ENCODE peak calls at places on chromosomes 11 and 22, in four cellular contexts. B, J, X and R are unnamed samples.
A peak's percentile ranks its signal among the peaks of the same experiment; 100 is the strongest.

GRCh38 chr11:13928566-13929251 is 33.8 kb upstream of the SPON1 start:
- DNase-seq in B (no peak), J (no peak), X (no peak), R (no peak)

GRCh38 chr22:27802389-27803079 is 978 bp upstream of the MN1 start:
- DNase-seq in B (no peak), J (no peak), X (no peak), R (no peak)

GRCh38 chr11:12455938-12456337 is 78.6 kb downstream of the PARVA start:
- DNase-seq in B (no peak), J (no peak), X (no peak), R (no peak)

GRCh38 chr11:16987205-16987568 is 27.0 kb downstream of the PLEKHA7 start:
- DNase-seq in B (no peak), J (no peak), X (peak; percentile 63), R (no peak)

GRCh38 chr11:17972987-17973386 is 39.9 kb downstream of the SERGEF start:
- DNase-seq in B (peak; percentile 61), J (no peak), X (peak; percentile 51), R (peak; percentile 23)

GRCh38 chr11:2653930-2654739 is 45.7 kb downstream of the KCNQ1OT1 start:
- DNase-seq in B (peak; percentile 22), J (no peak), X (peak; percentile 4), R (no peak)

GRCh38 chr22:23769321-23769965 is 1.7 kb upstream of the CHCHD10 start:
- DNase-seq in B (no peak), J (no peak), X (no peak), R (no peak)

GRCh38 chr11:19816040-19816439 is 103.4 kb downstream of the NAV2 start:
- DNase-seq in B (no peak), J (no peak), X (no peak), R (no peak)

GRCh38 chr11:126485021-126485781 is 129.7 kb downstream of the ST3GAL4 start:
- DNase-seq in B (no peak), J (no peak), X (no peak), R (no peak)

GRCh38 chr11:10550503-10550902 is 9.5 kb upstream of the RNF141 start:
- DNase-seq in B (no peak), J (no peak), X (no peak), R (peak; percentile 34)

GRCh38 chr11:23564370-23564769 is 704.1 kb upstream of the CCDC179 start:
- DNase-seq in B (no peak), J (no peak), X (no peak), R (no peak)

GRCh38 chr11:2377511-2378443 is 667 bp downstream of the CD81 start:
- DNase-seq in B (peak; percentile 95), J (no peak), X (peak; percentile 82), R (no peak)

GRCh38 chr11:66475349-66476172 is 4.7 kb upstream of the DPP3 start:
- DNase-seq in B (no peak), J (no peak), X (no peak), R (no peak)

GRCh38 chr11:34926101-34926830 is 9.8 kb downstream of the PDHX start:
- DNase-seq in B (peak; percentile 34), J (no peak), X (no peak), R (peak; percentile 47)

GRCh38 chr22:46089426-46090041 is 60.8 kb upstream of the PPARA start:
- DNase-seq in B (no peak), J (no peak), X (no peak), R (no peak)

GRCh38 chr11:17550455-17551346 is 3.6 kb downstream of the OTOG start:
- DNase-seq in B (no peak), J (no peak), X (no peak), R (no peak)

GRCh38 chr11:131767421-131767820 is 397.0 kb downstream of the NTM start:
- DNase-seq in B (no peak), J (no peak), X (no peak), R (no peak)

GRCh38 chr11:120871924-120872323 is 152.0 kb upstream of the TBCEL start:
- DNase-seq in B (no peak), J (no peak), X (no peak), R (no peak)

GRCh38 chr11:65083834-65084597 is at the start of the genes CDCA5 and ZFPL1:
- DNase-seq in B (peak; percentile 99), J (peak; percentile 75), X (peak; percentile 97), R (peak; percentile 91)

GRCh38 chr22:45430871-45431270 is 17.4 kb downstream of the RIBC2 start:
- DNase-seq in B (peak; percentile 7), J (no peak), X (no peak), R (no peak)

GRCh38 chr22:32206774-32207758 is 2.2 kb upstream of the RFPL2 start:
- DNase-seq in B (peak; percentile 32), J (no peak), X (no peak), R (peak; percentile 41)

GRCh38 chr22:48424201-48424627 is 1403.5 kb downstream of the BRD1 start:
- DNase-seq in B (no peak), J (no peak), X (no peak), R (no peak)

GRCh38 chr11:62498492-62499286 is 47.9 kb downstream of the AHNAK start:
- DNase-seq in B (no peak), J (no peak), X (no peak), R (peak; percentile 56)

GRCh38 chr11:129048911-129049310 is 106.2 kb upstream of the TP53AIP1 start:
- DNase-seq in B (no peak), J (no peak), X (no peak), R (no peak)

GRCh38 chr11:46285173-46285572 is 7.7 kb downstream of the CREB3L1 start:
- DNase-seq in B (no peak), J (no peak), X (no peak), R (no peak)

GRCh38 chr22:48753752-48754517 is 1073.7 kb downstream of the BRD1 start:
- DNase-seq in B (no peak), J (no peak), X (no peak), R (no peak)

GRCh38 chr11:132427611-132428010 is 1057.2 kb downstream of the NTM start:
- DNase-seq in B (no peak), J (no peak), X (no peak), R (no peak)

GRCh38 chr11:27200779-27201453 is 160.3 kb downstream of the BBOX1 start:
- DNase-seq in B (no peak), J (no peak), X (no peak), R (no peak)

GRCh38 chr11:100356035-100356434 is 331.1 kb upstream of the ARHGAP42 start:
- DNase-seq in B (no peak), J (no peak), X (no peak), R (no peak)

GRCh38 chr11:94700631-94701030 is 67.5 kb upstream of the AMOTL1 start:
- DNase-seq in B (no peak), J (no peak), X (no peak), R (no peak)

GRCh38 chr11:71998649-71999310 is at the start of gene IL18BP:
- DNase-seq in B (no peak), J (peak; percentile 44), X (no peak), R (no peak)

GRCh38 chr22:20567371-20567847 is 60.0 kb downstream of the MED15 start:
- DNase-seq in B (no peak), J (no peak), X (no peak), R (no peak)

GRCh38 chr11:120208777-120209176 is 2.1 kb upstream of the OAF start:
- DNase-seq in B (no peak), J (no peak), X (no peak), R (peak; percentile 86)

GRCh38 chr11:134224710-134225662 is 515 bp downstream of the VPS26B start:
- DNase-seq in B (peak; percentile 66), J (no peak), X (peak; percentile 64), R (peak; percentile 14)
- TF ChIP-seq NFIC in B (no peak), J (no peak), X (no peak), R (no peak)

GRCh38 chr11:77468527-77468926 is 5.4 kb downstream of the PAK1 start:
- DNase-seq in B (no peak), J (no peak), X (no peak), R (no peak)

GRCh38 chr11:77470971-77471370 is 2.9 kb downstream of the PAK1 start:
- DNase-seq in B (no peak), J (no peak), X (no peak), R (no peak)

GRCh38 chr11:77467993-77468392 is 5.9 kb downstream of the PAK1 start:
- DNase-seq in B (no peak), J (no peak), X (no peak), R (no peak)

GRCh38 chr11:77470504-77470903 is 3.4 kb downstream of the PAK1 start:
- DNase-seq in B (no peak), J (no peak), X (no peak), R (no peak)

DNA sequence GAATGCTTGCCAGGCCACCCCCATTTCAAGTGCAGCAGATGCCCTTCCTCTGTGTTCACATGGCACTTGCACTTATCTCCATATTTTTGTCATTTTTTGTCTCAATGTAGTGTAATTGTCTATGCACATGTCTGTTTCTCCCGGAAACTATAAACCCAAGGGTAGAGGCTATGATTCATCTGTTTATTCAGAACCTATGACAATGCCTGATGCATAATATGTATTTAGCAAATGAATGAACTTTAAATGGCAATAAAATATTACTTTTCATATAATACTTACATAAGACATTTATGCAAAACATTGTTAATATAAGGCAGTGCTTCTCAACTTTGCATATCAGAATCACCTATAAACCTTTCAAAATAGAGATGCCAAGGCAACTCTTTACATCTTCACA is 6.7 kb downstream of the PAK1 start:
- DNase-seq in B (no peak), J (no peak), X (no peak), R (no peak)
- TF ChIP-seq NFIC in B (no peak), J (no peak), X (no peak), R (no peak)

GRCh38 chr11:77883775-77884174 is 62.8 kb downstream of the AAMDC start:
- DNase-seq in B (no peak), J (no peak), X (no peak), R (no peak)

GRCh38 chr11:77882396-77882795 is 61.5 kb downstream of the AAMDC start:
- DNase-seq in B (no peak), J (no peak), X (no peak), R (no peak)

GRCh38 chr11:77874206-77874605 is 53.3 kb downstream of the AAMDC start:
- DNase-seq in B (no peak), J (no peak), X (no peak), R (no peak)

GRCh38 chr11:77876045-77876444 is 55.1 kb downstream of the AAMDC start:
- DNase-seq in B (no peak), J (no peak), X (no peak), R (no peak)

DNA sequence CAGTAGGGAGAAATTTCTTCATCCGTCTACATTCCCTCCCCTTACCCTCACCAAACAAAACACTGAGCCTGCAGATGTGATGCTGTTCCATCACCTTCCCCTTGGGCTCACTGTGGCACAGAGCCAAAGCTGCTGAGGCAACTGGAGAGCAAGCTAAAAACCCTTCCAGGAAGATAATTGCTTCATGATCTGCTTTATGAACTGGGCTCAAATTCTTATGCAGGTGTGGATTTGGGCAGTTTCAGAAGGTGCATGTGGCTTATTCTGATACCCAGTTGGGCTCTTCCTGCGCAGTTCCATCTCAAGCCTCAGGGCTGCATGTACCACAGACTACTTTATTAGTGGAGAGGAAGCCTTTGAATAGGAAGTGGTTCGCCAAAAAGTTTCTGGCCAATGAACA is 58.3 kb downstream of the AAMDC start:
- DNase-seq in B (no peak), J (peak; percentile 3), X (no peak), R (no peak)
- TF ChIP-seq NFIC in B (no peak), J (no peak), X (peak; percentile 71), R (no peak)

GRCh38 chr11:48085688-48086087 is 105.3 kb downstream of the PTPRJ start:
- DNase-seq in B (no peak), J (no peak), X (no peak), R (no peak)

GRCh38 chr11:48081151-48082010 is 101.0 kb downstream of the PTPRJ start:
- DNase-seq in B (no peak), J (no peak), X (no peak), R (no peak)

GRCh38 chr11:48082771-48083170 is 102.4 kb downstream of the PTPRJ start:
- DNase-seq in B (no peak), J (no peak), X (no peak), R (no peak)

GRCh38 chr11:48080301-48080861 is 100.0 kb downstream of the PTPRJ start:
- DNase-seq in B (no peak), J (no peak), X (no peak), R (no peak)

GRCh38 chr11:48083427-48083826 is 103.1 kb downstream of the PTPRJ start:
- DNase-seq in B (no peak), J (no peak), X (no peak), R (no peak)
- TF ChIP-seq NFIC in B (no peak), J (no peak), X (no peak), R (no peak)